ENCODE peak calls at places on chromosomes 5 and 9, in eight cellular contexts. O is COR-L47; C is NCI-H774; Y is effector memory CD8-positive, alpha-beta T cell; Z is RPMI7951; R is kidney glomerular epithelial cell; M is immature natural killer cell; U is fibroblast of pulmonary artery. V is an unnamed sample.

GRCh38 chr9:99867968-99868367 is 38.5 kb upstream of the STX17 start:
- DNase-seq in U (no peak), Y (no peak), O (no peak), R (no peak), Z (no peak), C (no peak), M (no peak), V (no peak)

GRCh38 chr9:99118782-99119466 is 14.0 kb downstream of the TGFBR1 start:
- DNase-seq in O (no peak), C (no peak), R (no peak), Z (no peak), Y (peak; percentile 40), M (peak; percentile 62), U (no peak), V (no peak)

GRCh38 chr9:114300846-114301797 is 21.8 kb upstream of the ORM1 start:
- DNase-seq in Y (no peak), Z (no peak), U (no peak), R (no peak), M (no peak), O (no peak), C (no peak), V (no peak)

GRCh38 chr9:70120834-70121510 is 77.3 kb downstream of the MAMDC2 start:
- DNase-seq in R (peak; percentile 96), C (no peak), M (no peak), Y (no peak), Z (peak; percentile 94), U (peak; percentile 90), O (peak; percentile 37), V (no peak)

GRCh38 chr5:38569180-38569579 is 12.7 kb upstream of the LIFR start:
- DNase-seq in Y (no peak), Z (no peak), R (no peak), M (no peak), C (no peak), U (no peak), O (no peak), V (no peak)

GRCh38 chr9:116027511-116027910 is 126.1 kb upstream of the PAPPA start:
- DNase-seq in Y (no peak), R (peak; percentile 61), Z (peak; percentile 80), O (no peak), M (no peak), U (peak; percentile 91), C (no peak), V (no peak)

GRCh38 chr9:104746798-104747197 is 685 bp upstream of the NIPSNAP3A start:
- DNase-seq in R (no peak), Z (no peak), M (no peak), O (no peak), U (no peak), C (no peak), Y (no peak), V (no peak)

GRCh38 chr9:33443504-33444154 is 3.8 kb downstream of the AQP3 start:
- DNase-seq in R (no peak), U (no peak), M (no peak), Y (no peak), O (no peak), C (no peak), Z (no peak), V (no peak)

GRCh38 chr5:82417776-82418607 is 139.8 kb upstream of the RPS23 start:
- DNase-seq in M (no peak), R (peak; percentile 41), U (no peak), O (no peak), C (no peak), Y (no peak), Z (no peak), V (no peak)

GRCh38 chr9:86122309-86122708 is 23.0 kb upstream of the GOLM1 start:
- DNase-seq in U (no peak), R (no peak), O (peak; percentile 70), Z (peak; percentile 7), M (no peak), C (no peak), Y (no peak), V (no peak)

GRCh38 chr9:95107976-95108375 is 209.5 kb downstream of the FANCC start:
- DNase-seq in C (no peak), M (no peak), R (no peak), Y (no peak), U (no peak), O (no peak), Z (peak; percentile 65), V (no peak)

GRCh38 chr9:81032831-81033230 is 656.5 kb downstream of the TLE1 start:
- DNase-seq in Z (peak; percentile 94), Y (no peak), M (no peak), C (no peak), U (peak; percentile 5), O (no peak), R (peak; percentile 60), V (no peak)

GRCh38 chr5:90807483-90807882 is 248.9 kb downstream of the ADGRV1 start:
- DNase-seq in R (no peak), Y (no peak), C (no peak), O (no peak), U (peak; percentile 18), M (no peak), Z (no peak), V (no peak)

GRCh38 chr5:74136276-74136675 is 504.3 kb downstream of the ENC1 start:
- DNase-seq in R (no peak), M (no peak), U (no peak), C (no peak), Y (no peak), O (no peak), Z (no peak), V (no peak)

GRCh38 chr9:78038620-78039300 is 7.1 kb upstream of the GNAQ start:
- DNase-seq in U (peak; percentile 42), C (no peak), Z (no peak), O (no peak), M (no peak), Y (no peak), R (peak; percentile 17), V (no peak)

GRCh38 chr5:125798311-125798710 is 624.9 kb upstream of the GRAMD2B start:
- DNase-seq in U (peak; percentile 73), Z (peak; percentile 36), Y (no peak), R (peak; percentile 27), C (no peak), O (no peak), M (no peak), V (no peak)

V was measured in NCI-H1694 treated with DMSO at 0.1 percent for 48 hours.